ENCODE peak calls at places on chromosomes 16 and 17, in four cellular contexts. E is Peyer's patch, H is tibial nerve, V is body of pancreas. K is an unnamed sample.

GRCh38 chr17:39057807-39058206 is 90.6 kb upstream of the FBXO47 start:
- DNase-seq in E (no peak), H (no peak), V (no peak), K (no peak)

GRCh38 chr17:82596316-82596715 is 51.9 kb downstream of the WDR45B start:
- DNase-seq in E (no peak), H (no peak), V (no peak), K (no peak)

GRCh38 chr16:16158741-16159374 is 64.4 kb downstream of the ABCC6 start:
- DNase-seq in E (no peak), H (no peak), V (no peak), K (no peak)

GRCh38 chr17:74527756-74528155 is 3.5 kb downstream of the CD300LB start:
- DNase-seq in E (peak), H (no peak), V (no peak), K (no peak)

GRCh38 chr17:44547625-44548297 is 9.5 kb upstream of the FZD2 start:
- DNase-seq in E (no peak), H (no peak), V (no peak), K (no peak)

GRCh38 chr17:56978441-56979090 is 635 bp downstream of the SCPEP1 start:
- DNase-seq in E (no peak), H (no peak), V (no peak), K (no peak)

GRCh38 chr17:65229596-65229995 is 92.4 kb downstream of the RGS9 start:
- DNase-seq in E (no peak), H (no peak), V (no peak), K (no peak)

GRCh38 chr17:71423871-71424546 is 696.8 kb upstream of the SOX9 start:
- DNase-seq in E (no peak), H (no peak), V (no peak), K (no peak)

GRCh38 chr16:76265434-76266045 is 11.7 kb upstream of the CNTNAP4 start:
- DNase-seq in E (no peak), H (no peak), V (peak), K (no peak)

GRCh38 chr17:78998311-78999055 is 11.1 kb downstream of the CANT1 start:
- DNase-seq in E (no peak), H (no peak), V (no peak), K (no peak)

GRCh38 chr16:77468831-77469230 is 34.0 kb upstream of the ADAMTS18 start:
- DNase-seq in E (no peak), H (no peak), V (no peak), K (no peak)

GRCh38 chr16:53433509-53433908 is 762 bp upstream of the RBL2 start:
- DNase-seq in E (no peak), H (no peak), V (no peak), K (no peak)

GRCh38 chr16:8583199-8583598 is 7.1 kb downstream of the TMEM114 start:
- DNase-seq in E (no peak), H (no peak), V (no peak), K (no peak)

GRCh38 chr17:20948984-20949777 is 93.6 kb downstream of the USP22 start:
- DNase-seq in E (no peak), H (no peak), V (no peak), K (no peak)

GRCh38 chr17:58344791-58345157 is 7.2 kb downstream of the SUPT4H1 start:
- DNase-seq in E (peak), H (no peak), V (no peak), K (no peak)

GRCh38 chr16:89946515-89946914 is 2.0 kb upstream of the DEF8 start:
- DNase-seq in E (no peak), H (no peak), V (no peak), K (no peak)

GRCh38 chr17:38628441-38628840 is 22.7 kb upstream of the SRCIN1 start:
- DNase-seq in E (no peak), H (no peak), V (no peak), K (no peak)

GRCh38 chr16:62503073-62503472 is 466.8 kb upstream of the CDH8 start:
- DNase-seq in E (no peak), H (no peak), V (no peak), K (no peak)

GRCh38 chr17:61129232-61129631 is 270.4 kb upstream of the TBX2 start:
- DNase-seq in E (no peak), H (no peak), V (no peak), K (no peak)

GRCh38 chr17:57751348-57751970 is 6.4 kb upstream of the CCDC182 start:
- DNase-seq in E (no peak), H (no peak), V (no peak), K (no peak)

GRCh38 chr17:55859518-55859917 is 108.7 kb downstream of the PCTP start:
- DNase-seq in E (no peak), H (no peak), V (no peak), K (no peak)

GRCh38 chr16:27179500-27180072 is 23.7 kb upstream of the KDM8 start:
- DNase-seq in E (peak), H (peak), V (peak), K (no peak)

GRCh38 chr16:50196736-50197135 is 43.6 kb downstream of the TENT4B start:
- DNase-seq in E (no peak), H (no peak), V (no peak), K (no peak)

GRCh38 chr16:15052747-15053476 is 3.0 kb downstream of the NTAN1 start:
- DNase-seq in E (no peak), H (no peak), V (no peak), K (no peak)

GRCh38 chr16:75996491-75996890 is 270.2 kb upstream of the CPHXL start:
- DNase-seq in E (no peak), H (no peak), V (no peak), K (no peak)

GRCh38 chr17:41650794-41651624 is 26.6 kb upstream of the KRT17 start:
- DNase-seq in E (no peak), H (no peak), V (no peak), K (no peak)

GRCh38 chr17:72659811-72660210 is 432.7 kb downstream of the SLC39A11 start:
- DNase-seq in E (no peak), H (no peak), V (no peak), K (no peak)

GRCh38 chr17:72662827-72663190 is 429.7 kb downstream of the SLC39A11 start:
- DNase-seq in E (no peak), H (no peak), V (no peak), K (no peak)

GRCh38 chr17:72661945-72662826 is 430.3 kb downstream of the SLC39A11 start:
- DNase-seq in E (no peak), H (no peak), V (no peak), K (no peak)

GRCh38 chr17:72660274-72661092 is 432.0 kb downstream of the SLC39A11 start:
- DNase-seq in E (no peak), H (no peak), V (no peak), K (no peak)

DNA sequence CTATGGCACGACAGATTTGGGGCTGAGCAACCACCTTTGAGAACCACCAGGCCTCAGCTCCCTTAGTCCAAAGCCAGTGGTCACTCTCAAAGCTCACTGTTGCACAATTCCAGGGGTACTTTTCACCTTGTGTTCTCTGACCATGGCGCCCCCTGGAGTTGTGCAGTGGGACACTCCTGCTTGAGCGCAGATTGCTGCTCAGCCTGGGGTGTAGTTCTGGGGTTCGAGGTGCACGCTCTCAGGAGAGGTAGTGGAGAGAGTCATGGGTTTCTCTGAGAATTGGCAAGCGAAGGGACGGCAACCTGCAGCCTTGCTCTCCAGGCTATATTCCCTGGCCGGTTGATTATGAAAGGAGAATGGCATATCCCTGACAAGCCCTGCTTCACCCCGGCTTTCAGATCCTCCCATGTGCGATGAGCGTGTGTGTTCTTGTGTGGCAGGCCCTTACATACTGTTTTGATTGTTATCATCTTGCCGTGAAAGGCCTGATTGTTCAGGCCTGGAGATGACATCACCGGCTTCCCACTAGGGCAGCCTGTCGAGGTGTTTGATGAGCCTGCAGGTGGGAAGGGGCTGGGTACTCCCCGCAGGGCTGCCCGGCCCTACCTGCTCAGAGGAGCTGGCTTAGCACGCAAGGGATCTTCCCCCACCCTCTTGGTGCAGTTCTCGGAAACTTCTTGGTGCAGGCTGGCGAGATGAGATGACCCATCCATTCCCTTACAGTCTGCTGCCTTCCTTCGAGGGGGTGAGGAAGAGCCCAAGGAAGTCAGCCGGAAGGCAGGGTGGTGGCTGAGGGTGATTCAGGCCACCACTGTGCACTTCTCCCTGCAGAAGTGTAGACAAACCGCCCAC is 431.2 kb downstream of the SLC39A11 start:
- DNase-seq in E (no peak), H (no peak), V (peak), K (no peak)
- TF ChIP-seq CTCF in E (no peak), H (no peak), V (peak), K (no peak)

DNA sequence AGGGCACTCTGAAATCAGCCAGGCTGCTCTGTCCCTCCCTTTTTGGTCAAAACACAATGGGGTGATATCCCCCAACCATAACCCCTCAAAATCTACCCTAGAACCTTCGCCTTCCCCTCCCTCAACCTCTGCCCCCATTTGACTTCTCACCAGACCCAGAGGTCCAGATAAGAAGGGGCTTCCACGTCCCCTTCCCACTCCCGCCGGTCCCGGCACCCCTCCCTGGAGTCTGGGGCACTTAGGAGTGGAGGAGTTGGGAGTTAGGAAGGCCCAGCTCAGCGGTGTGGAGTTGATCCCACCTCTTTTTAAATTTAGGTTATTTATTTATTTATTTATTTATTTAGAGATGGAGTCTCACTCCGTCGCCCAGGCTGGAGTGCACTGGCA is 619 bp upstream of the TMEM92 start:
- DNase-seq in E (no peak), H (no peak), V (no peak), K (no peak)
- H3K4me3 ChIP-seq in E (peak), H (no peak), V (no peak), K (peak)

GRCh38 chr17:37506678-37507077 is 17.0 kb downstream of the DUSP14 start:
- DNase-seq in E (no peak), H (no peak), V (no peak), K (no peak)
- TF ChIP-seq CTCF in E (no peak), H (peak), V (peak), K (peak)

GRCh38 chr16:1626776-1627175 is 14.6 kb downstream of the CRAMP1 start:
- DNase-seq in E (no peak), H (no peak), V (no peak), K (no peak)
- H3K4me3 ChIP-seq in E (no peak), H (no peak), V (no peak), K (no peak)

DNA sequence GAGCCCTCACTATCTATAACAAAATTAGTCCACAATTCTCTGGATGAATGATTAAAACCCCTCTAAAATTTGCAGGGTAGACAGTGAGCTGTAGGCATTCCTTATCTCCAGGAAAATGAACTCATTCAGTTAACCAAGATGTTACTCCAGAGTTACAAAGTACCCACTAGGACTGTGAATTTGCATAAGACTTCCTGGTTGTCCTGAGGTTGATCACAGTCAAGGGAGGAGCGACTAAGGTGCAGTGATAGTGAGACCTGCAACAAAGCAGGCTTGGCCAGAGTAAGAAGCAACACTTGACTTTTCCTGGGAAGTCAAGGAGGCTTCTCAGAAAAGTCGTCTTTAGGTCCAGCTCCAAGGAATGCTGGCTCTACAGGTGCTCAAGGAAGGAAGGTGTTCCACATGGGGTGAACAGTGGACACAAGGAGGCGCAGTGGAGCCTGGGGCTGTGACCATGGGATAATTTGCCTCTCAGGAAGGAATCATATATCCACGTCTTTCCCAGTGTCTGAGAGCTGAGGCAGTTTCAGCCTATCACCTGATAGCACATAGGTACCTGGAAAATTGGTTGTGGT is 821.0 kb upstream of the EEF2KMT start:
- DNase-seq in E (no peak), H (no peak), V (peak), K (no peak)
- TF ChIP-seq CTCF in E (no peak), H (no peak), V (peak), K (no peak)

GRCh38 chr16:2904922-2905240 is 6.8 kb upstream of the FLYWCH1 start:
- DNase-seq in E (no peak), H (no peak), V (peak), K (no peak)
- H3K4me3 ChIP-seq in E (peak), H (peak), V (peak), K (peak)